ENCODE peak calls at places on chromosome 5, in five cellular contexts. P, R, K, H and V are unnamed samples. For H3K4me1, the result is how much of the 10 kb centered on the place peaks cover.

GRCh38 chr5:27130587-27130986 is 92.2 kb upstream of the CDH9 start:
- DNase-seq in R (no peak), H (peak), K (no peak), P (no peak), V (no peak)

GRCh38 chr5:6291961-6292360 is 86.4 kb downstream of the MED10 start:
- DNase-seq in R (peak), P (peak), H (no peak), K (peak), V (peak)

GRCh38 chr5:42718591-42718990 is 38.0 kb upstream of the CCDC152 start:
- DNase-seq in R (no peak), P (no peak), K (no peak), H (no peak), V (peak)

GRCh38 chr5:81879936-81880335 is 91.9 kb upstream of the ATG10 start:
- DNase-seq in K (no peak), H (no peak), R (no peak), P (no peak), V (no peak)

GRCh38 chr5:93741136-93741811 is at the start of gene POU5F2:
- DNase-seq in R (no peak), H (no peak), P (no peak), K (peak), V (no peak)

GRCh38 chr5:132873119-132873929 is at the start of gene LEAP2:
- DNase-seq in K (no peak), P (peak), R (no peak), H (no peak), V (no peak)

GRCh38 chr5:107365355-107366109 is 305.2 kb downstream of the EFNA5 start:
- DNase-seq in P (no peak), H (no peak), R (no peak), K (peak), V (no peak)

GRCh38 chr5:135569755-135570452 is 8.9 kb downstream of the CXCL14 start:
- DNase-seq in H (peak), R (no peak), P (peak), K (peak), V (peak)

GRCh38 chr5:146620031-146620662 is 104.2 kb upstream of the GPR151 start:
- DNase-seq in R (no peak), K (no peak), P (no peak), H (no peak), V (no peak)

GRCh38 chr5:107557051-107557658 is 113.6 kb downstream of the EFNA5 start:
- DNase-seq in K (peak), H (no peak), P (no peak), R (no peak), V (peak)

GRCh38 chr5:157143127-157143959 is 678 bp upstream of the MED7 start:
- DNase-seq in R (peak), H (no peak), K (peak), P (no peak), V (peak)

GRCh38 chr5:103057208-103058130 is 62.5 kb downstream of the GIN1 start:
- DNase-seq in P (no peak), H (no peak), R (no peak), K (no peak), V (no peak)

GRCh38 chr5:79408028-79408427 is 105.9 kb downstream of the HOMER1 start:
- DNase-seq in K (no peak), P (no peak), R (no peak), H (no peak), V (no peak)

GRCh38 chr5:36058776-36059175 is 7.9 kb downstream of the UGT3A2 start:
- DNase-seq in H (no peak), P (no peak), R (no peak), K (no peak), V (no peak)

GRCh38 chr5:127320032-127320945 is 29.7 kb downstream of the MEGF10 start:
- DNase-seq in K (peak), H (no peak), R (no peak), P (no peak), V (peak)

GRCh38 chr5:79552984-79553383 is 39.0 kb upstream of the HOMER1 start:
- DNase-seq in P (no peak), K (no peak), H (peak), R (peak), V (no peak)

GRCh38 chr5:102090770-102091169 is 205.3 kb downstream of the SLCO4C1 start:
- DNase-seq in R (peak), H (no peak), K (peak), P (peak), V (peak)

GRCh38 chr5:150081541-150082283 is 4.6 kb downstream of the CSF1R start:
- DNase-seq in K (peak), P (no peak), R (no peak), H (peak), V (no peak)

GRCh38 chr5:180807654-180808414 is 5.2 kb upstream of the MGAT1 start:
- DNase-seq in P (no peak), H (no peak), K (no peak), R (no peak), V (no peak)

GRCh38 chr5:95631991-95632675 is 12.2 kb downstream of the GPR150 start:
- DNase-seq in P (peak), R (peak), H (no peak), K (no peak), V (peak)

GRCh38 chr5:74630387-74631087 is 10.0 kb downstream of the ENC1 start:
- DNase-seq in K (no peak), R (no peak), H (peak), P (no peak), V (no peak)

GRCh38 chr5:72510610-72511121 is 3.5 kb upstream of the ZNF366 start:
- DNase-seq in K (no peak), P (no peak), H (peak), R (no peak), V (no peak)

GRCh38 chr5:181192337-181193046 is 12.5 kb downstream of the TRIM7 start:
- DNase-seq in R (no peak), K (no peak), H (no peak), P (no peak), V (no peak)

GRCh38 chr5:157912621-157913325 is 53.8 kb upstream of the CLINT1 start:
- DNase-seq in R (no peak), P (no peak), H (no peak), K (no peak), V (peak)

GRCh38 chr5:170393235-170393634 is 4.1 kb upstream of the KCNMB1 start:
- DNase-seq in H (no peak), R (no peak), P (no peak), K (no peak), V (peak)

GRCh38 chr5:38468202-38468656 is 88.2 kb downstream of the LIFR start:
- DNase-seq in H (peak), P (peak), R (no peak), K (no peak), V (no peak)

GRCh38 chr5:121503111-121503840 is 348.4 kb upstream of the FTMT start:
- DNase-seq in K (peak), H (peak), P (peak), R (peak), V (peak)

GRCh38 chr5:98510111-98510510 is 263.4 kb upstream of the RGMB start:
- DNase-seq in K (peak), R (no peak), P (peak), H (peak), V (no peak)

GRCh38 chr5:119076080-119076479 is 5.2 kb downstream of the DMXL1 start:
- DNase-seq in K (no peak), P (no peak), R (no peak), H (no peak), V (no peak)
- H3K4me1 ChIP-seq in K (half or more), P (under half), R (half or more), H (under half), V (under half)

DNA sequence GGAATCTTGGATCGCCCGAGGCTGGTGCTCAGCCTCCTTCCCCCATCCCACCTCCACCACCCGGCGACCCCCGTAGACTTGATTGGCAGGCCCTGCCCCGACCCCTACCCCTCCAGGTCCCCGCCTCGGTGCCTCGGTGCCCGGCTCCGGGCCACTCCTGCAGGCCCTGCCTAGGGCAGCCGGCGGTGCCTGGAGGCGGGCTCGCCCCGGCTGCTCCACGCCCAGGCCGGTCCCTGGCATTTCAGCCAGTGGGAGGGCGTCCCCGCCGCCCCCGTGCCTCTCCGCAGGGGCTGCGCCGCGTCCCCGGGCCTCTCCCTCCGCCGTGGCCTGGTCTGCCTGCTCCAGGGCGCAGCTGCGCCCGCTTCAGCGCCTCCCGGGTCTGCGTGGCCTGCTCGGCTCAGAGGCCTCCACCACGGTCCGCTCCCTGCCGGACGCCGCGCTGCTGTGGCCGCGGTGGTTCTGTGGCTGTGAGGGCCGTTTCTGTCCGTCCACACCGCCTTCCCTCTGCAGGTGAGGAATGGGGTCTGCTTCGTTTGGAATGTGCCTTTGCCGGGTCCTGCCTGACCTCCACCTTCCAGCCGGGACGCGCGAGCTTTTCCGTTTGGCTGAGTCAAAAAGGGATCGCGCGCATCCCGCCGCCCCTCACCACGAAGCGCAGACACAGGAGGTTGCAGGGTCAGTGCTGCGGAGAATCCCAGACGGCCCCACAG is 48.3 kb upstream of the IRX4 start:
- DNase-seq in P (no peak), R (no peak), H (no peak), K (peak), V (no peak)
- TF ChIP-seq EZH2 in P (no peak), R (no peak), H (no peak), K (peak), V (no peak)

GRCh38 chr5:142118421-142118686 is 9.8 kb downstream of the NDFIP1 start:
- DNase-seq in K (no peak), P (no peak), R (no peak), H (no peak), V (peak)

GRCh38 chr5:142115937-142116614 is 7.5 kb downstream of the NDFIP1 start:
- DNase-seq in P (no peak), H (peak), R (no peak), K (no peak), V (no peak)

GRCh38 chr5:142120247-142120935 is 11.8 kb downstream of the NDFIP1 start:
- DNase-seq in R (no peak), P (no peak), K (no peak), H (no peak), V (peak)

GRCh38 chr5:142119051-142119625 is 10.6 kb downstream of the NDFIP1 start:
- DNase-seq in P (no peak), R (no peak), K (no peak), H (no peak), V (no peak)

DNA sequence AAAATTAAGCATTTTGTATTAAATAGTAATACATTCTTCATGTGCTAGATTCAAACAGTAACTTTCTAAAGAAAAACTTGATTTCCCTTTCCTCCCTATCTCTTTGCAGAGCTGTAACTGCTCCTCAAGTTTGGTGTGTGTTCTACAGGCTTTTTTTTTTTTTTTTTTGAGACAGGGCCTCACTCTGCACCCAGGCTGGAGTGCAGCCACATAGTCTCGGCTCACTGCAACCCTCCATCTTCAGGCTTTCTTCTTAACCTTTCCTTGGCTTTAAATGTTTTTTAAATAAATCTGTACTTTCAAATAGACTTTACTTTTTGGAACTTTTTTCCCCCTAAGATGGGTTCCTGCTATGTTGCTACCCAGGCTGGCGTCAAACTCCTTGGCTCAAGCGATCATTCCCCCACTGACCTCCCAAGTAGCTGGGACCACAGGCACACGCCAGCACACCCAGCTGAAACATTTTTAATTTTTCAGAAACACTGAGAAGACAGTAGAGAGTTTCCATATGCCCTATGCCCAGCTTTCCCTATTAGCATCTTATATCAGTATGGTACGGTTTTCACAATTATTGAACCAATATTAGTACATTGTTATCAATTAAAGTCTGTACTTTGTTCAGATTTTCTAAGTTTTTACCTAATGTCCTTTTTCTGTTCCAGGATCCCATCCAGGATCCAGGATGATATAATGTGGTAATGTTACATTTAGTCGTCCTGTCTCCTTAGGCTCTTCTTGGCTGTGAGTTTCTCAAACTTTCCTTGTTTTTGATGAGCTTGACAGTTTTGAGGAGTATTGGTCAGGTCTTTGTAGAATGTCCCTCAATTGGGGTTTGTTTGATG is 9.2 kb downstream of the NDFIP1 start:
- DNase-seq in H (no peak), K (no peak), P (no peak), R (no peak), V (no peak)
- H3K4me1 ChIP-seq in H (under half), K (under half), P (under half), R (under half), V (under half)

DNA sequence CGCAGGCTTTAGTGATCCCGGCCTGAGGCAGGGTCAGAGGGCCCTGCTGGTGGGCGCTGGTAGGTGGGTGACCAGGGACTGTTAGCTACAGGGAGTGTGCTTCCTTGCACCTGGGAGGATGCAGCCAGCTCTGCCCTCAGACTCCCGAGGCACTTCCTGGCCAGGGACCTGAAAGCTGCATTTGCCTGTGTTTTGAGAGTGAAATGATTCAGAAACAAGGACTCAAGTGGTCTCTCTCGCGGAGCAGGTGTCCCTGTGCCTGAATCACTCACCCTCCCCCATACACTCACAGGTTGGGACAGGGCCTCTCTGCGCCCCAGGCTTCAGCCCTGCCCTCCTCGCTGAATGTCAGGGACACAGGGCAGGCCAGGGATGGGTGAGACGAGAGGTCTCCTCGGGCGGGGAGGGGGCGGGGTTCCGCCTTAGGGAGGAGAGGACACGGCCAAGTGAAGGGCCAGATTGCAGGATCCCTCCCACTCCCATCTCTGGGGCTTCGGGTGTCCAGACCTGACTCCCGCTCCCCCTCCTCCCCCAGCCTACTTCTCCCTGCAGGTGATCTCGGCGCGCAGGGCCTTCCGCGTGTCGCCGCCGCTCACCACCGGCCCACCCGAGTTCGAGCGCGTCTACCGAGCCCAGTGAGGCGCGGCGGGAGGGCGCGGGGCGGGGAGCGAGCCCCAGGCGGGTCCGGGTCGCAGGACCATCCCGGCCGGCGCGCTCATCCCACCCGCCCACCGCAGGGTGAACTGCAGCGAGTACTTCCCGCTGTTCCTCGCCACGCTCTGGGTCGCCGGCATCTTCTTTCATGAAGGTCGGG is 1.5 kb downstream of the LTC4S start:
- DNase-seq in R (no peak), K (peak), P (no peak), H (no peak), V (peak)
- TF ChIP-seq EZH2 in R (no peak), K (no peak), P (no peak), H (no peak), V (no peak)

GRCh38 chr5:76685598-76686169 is 30.2 kb upstream of the F2R start:
- DNase-seq in K (no peak), H (no peak), P (peak), R (no peak), V (no peak)
- H3K4me1 ChIP-seq in K (under half), H (under half), P (under half), R (under half), V (under half)

GRCh38 chr5:137621861-137622823 is 113.7 kb downstream of the KLHL3 start:
- DNase-seq in H (no peak), P (no peak), R (no peak), K (no peak), V (no peak)
- TF ChIP-seq EZH2 in H (no peak), P (no peak), R (no peak), K (no peak), V (no peak)

GRCh38 chr5:69502375-69503143 is 10.0 kb downstream of the OCLN start:
- DNase-seq in H (peak), P (peak), R (no peak), K (no peak), V (no peak)
- H3K4me1 ChIP-seq in H (under half), P (under half), R (under half), K (under half), V (under half)

GRCh38 chr5:1295650-1296037 is 776 bp upstream of the TERT start:
- DNase-seq in P (no peak), H (no peak), K (no peak), R (no peak), V (no peak)
- TF ChIP-seq EZH2 in P (no peak), H (peak), K (no peak), R (no peak), V (no peak)